ENCODE peak calls at places on chromosomes 6 and 20, in five cellular contexts. C is sigmoid colon, T is HepG2, L is ovary, Z is astrocyte. V is an unnamed sample. For H3K4me1, the result is how much of the 10 kb centered on the place peaks cover.

GRCh38 chr6:2725999-2726567 is 24.6 kb downstream of the MYLK4 start:
- DNase-seq in Z (peak), L (no peak), T (no peak), C (no peak), V (peak)

GRCh38 chr20:1569417-1569861 is 11.9 kb upstream of the SIRPD start:
- DNase-seq in C (no peak), Z (peak), L (no peak), T (peak), V (no peak)

GRCh38 chr6:157665172-157665571 is 157.9 kb upstream of the SNX9 start:
- DNase-seq in L (no peak), T (no peak), C (no peak), Z (no peak), V (no peak)

GRCh38 chr20:57256908-57257307 is 9.5 kb downstream of the BMP7 start:
- DNase-seq in L (no peak), Z (no peak), T (no peak), C (no peak), V (no peak)

GRCh38 chr20:62353289-62354030 is 13.7 kb downstream of the LAMA5 start:
- DNase-seq in T (peak), C (no peak), L (no peak), Z (no peak), V (no peak)

GRCh38 chr6:19929312-19929711 is 92.1 kb downstream of the ID4 start:
- DNase-seq in T (no peak), Z (no peak), L (no peak), C (no peak), V (no peak)

GRCh38 chr6:1297746-1298145 is 14.2 kb upstream of the FOXQ1 start:
- DNase-seq in L (no peak), T (no peak), C (no peak), Z (no peak), V (peak)

GRCh38 chr20:16944753-16945152 is 196.6 kb downstream of the OTOR start:
- DNase-seq in Z (peak), C (no peak), L (no peak), T (no peak), V (no peak)

GRCh38 chr6:2053691-2054090 is 191.7 kb downstream of the GMDS start:
- DNase-seq in Z (no peak), L (no peak), T (no peak), C (no peak), V (no peak)

GRCh38 chr6:157755032-157755751 is 67.9 kb upstream of the SNX9 start:
- DNase-seq in Z (no peak), L (no peak), C (no peak), T (no peak), V (peak)

GRCh38 chr6:134455319-134455718 is 137.4 kb upstream of the SGK1 start:
- DNase-seq in C (no peak), Z (no peak), T (no peak), L (no peak), V (no peak)

GRCh38 chr6:24827162-24827561 is 28.4 kb upstream of the ARMH2 start:
- DNase-seq in C (no peak), T (no peak), L (no peak), Z (no peak), V (no peak)

DNA sequence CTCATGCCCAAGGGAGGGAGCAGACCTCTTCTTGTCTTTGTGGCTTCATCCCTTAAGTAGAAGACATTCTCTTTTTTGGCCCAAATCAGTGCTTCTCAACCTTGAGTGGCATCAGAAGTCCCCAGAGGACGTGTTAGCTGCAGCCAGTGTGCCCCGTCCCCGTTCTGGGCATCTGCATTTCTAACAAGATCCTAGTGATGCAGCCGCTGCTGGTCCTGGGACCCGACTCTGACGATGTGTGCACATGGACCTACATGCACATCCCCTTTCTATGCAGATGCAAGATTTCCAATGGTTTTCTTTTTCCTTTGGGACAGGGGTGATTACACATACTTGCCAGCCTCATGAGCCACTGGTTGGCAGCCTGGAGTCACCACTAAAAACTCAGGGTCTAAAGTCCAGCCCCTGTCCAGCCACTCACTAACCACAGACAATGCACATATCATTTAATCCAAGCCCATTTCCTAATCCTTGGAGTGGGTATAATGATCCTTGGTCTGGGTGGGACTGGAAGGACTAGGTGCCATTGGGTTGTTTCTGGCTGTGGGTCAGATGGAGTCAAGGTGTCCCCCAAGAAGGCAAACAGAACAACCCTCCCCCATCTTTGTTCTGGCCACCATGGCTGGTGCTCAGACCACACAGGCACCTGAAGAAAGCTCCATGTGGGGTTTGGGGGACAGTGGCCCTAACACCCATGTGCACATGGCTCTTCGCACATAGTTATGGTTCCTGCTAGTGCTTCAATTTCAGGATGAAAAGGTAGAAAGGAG is 6.4 kb downstream of the ACSS1 start:
- DNase-seq in C (peak), Z (no peak), L (peak), T (no peak), V (no peak)
- H3K4me1 ChIP-seq in C (half or more), Z (under half), L (half or more), T (half or more), V (half or more)

DNA sequence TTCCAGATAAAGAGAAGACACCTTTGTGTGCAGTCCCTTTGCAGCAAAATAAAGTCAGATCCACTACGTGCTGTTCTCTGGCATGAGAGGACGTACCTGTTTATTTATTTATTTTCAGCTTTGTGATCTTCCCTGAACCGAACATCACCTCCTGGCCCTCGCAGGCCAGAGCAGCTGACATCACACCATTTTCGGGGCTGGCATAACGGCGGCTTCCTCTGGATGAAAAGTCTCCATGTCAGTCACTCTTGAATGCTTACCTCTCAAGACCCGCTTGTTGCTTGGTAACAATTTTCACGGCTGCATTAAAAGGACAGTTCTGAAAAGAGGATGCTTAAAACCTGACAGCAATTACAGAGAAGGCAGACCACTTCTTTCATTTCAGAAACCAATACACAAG is 159.9 kb upstream of the CDH4 start:
- DNase-seq in L (no peak), C (no peak), T (no peak), Z (no peak), V (no peak)
- H3K4me1 ChIP-seq in L (under half), C (under half), T (under half), Z (under half), V (under half)

GRCh38 chr6:168046696-168047095 is 32.3 kb downstream of the FRMD1 start:
- DNase-seq in Z (no peak), L (no peak), T (no peak), C (peak), V (no peak)
- H3K4me1 ChIP-seq in Z (under half), L (under half), T (under half), C (under half), V (under half)

GRCh38 chr6:169913096-169913615 is 161.7 kb downstream of the ERMARD start:
- DNase-seq in L (no peak), Z (no peak), C (no peak), T (no peak), V (no peak)

GRCh38 chr6:169908403-169908933 is 157.0 kb downstream of the ERMARD start:
- DNase-seq in L (no peak), Z (no peak), C (no peak), T (no peak), V (no peak)

GRCh38 chr6:169912266-169913095 is 161.1 kb downstream of the ERMARD start:
- DNase-seq in C (no peak), L (no peak), T (no peak), Z (no peak), V (no peak)

GRCh38 chr6:169909113-169909512 is 157.7 kb downstream of the ERMARD start:
- DNase-seq in C (no peak), L (no peak), T (no peak), Z (no peak), V (no peak)

GRCh38 chr6:169911264-169912263 is 160.1 kb downstream of the ERMARD start:
- DNase-seq in L (no peak), C (no peak), Z (no peak), T (no peak), V (no peak)
- H3K4me1 ChIP-seq in L (under half), C (under half), Z (under half), T (under half), V (under half)

GRCh38 chr20:45014671-45015415 is 48.5 kb downstream of the STK4 start:
- DNase-seq in L (no peak), C (no peak), Z (peak), T (no peak), V (peak)
- H3K4me1 ChIP-seq in L (under half), C (under half), Z (under half), T (under half), V (half or more)

GRCh38 chr20:10652185-10652584 is 21.6 kb downstream of the JAG1 start:
- DNase-seq in Z (no peak), L (no peak), C (no peak), T (no peak), V (no peak)
- H3K4me1 ChIP-seq in Z (half or more), L (under half), C (half or more), T (under half), V (under half)

GRCh38 chr20:47558295-47558694 is 56.6 kb downstream of the NCOA3 start:
- DNase-seq in L (no peak), Z (no peak), C (no peak), T (no peak), V (no peak)
- H3K4me1 ChIP-seq in L (under half), Z (under half), C (half or more), T (half or more), V (under half)

V was measured in adipocyte.